ENCODE peak calls at places on chromosomes 7 and 10, in four cellular contexts. J is HepG2, W is HCT116, M is K562. N is an unnamed sample.
A peak's percentile ranks its signal among the peaks of the same experiment; 100 is the strongest.

GRCh38 chr10:123301077-123301875 is 147.1 kb downstream of the BUB3 start:
- DNase-seq in W (no peak), J (no peak), M (no peak), N (peak; percentile 40)

GRCh38 chr7:24877790-24878311 is 102.1 kb downstream of the OSBPL3 start:
- DNase-seq in M (no peak), W (no peak), J (no peak), N (no peak)

GRCh38 chr7:128908750-128909385 is 1.6 kb downstream of the KCP start:
- DNase-seq in W (no peak), M (no peak), J (no peak), N (peak; percentile 48)

GRCh38 chr7:29607889-29608288 is 44.3 kb downstream of the PRR15 start:
- DNase-seq in M (peak; percentile 23), J (no peak), W (no peak), N (no peak)

GRCh38 chr10:17001961-17002749 is 127.5 kb downstream of the CUBN start:
- DNase-seq in W (no peak), J (no peak), M (no peak), N (no peak)

GRCh38 chr7:44884553-44885393 is 557 bp downstream of the PURB start:
- DNase-seq in J (no peak), M (peak; percentile 70), W (no peak), N (peak; percentile 72)

GRCh38 chr7:136228185-136228584 is 251.0 kb upstream of the MTPN start:
- DNase-seq in M (no peak), W (no peak), J (no peak), N (no peak)

GRCh38 chr10:78331391-78331922 is 297.8 kb downstream of the RPS24 start:
- DNase-seq in J (no peak), M (no peak), W (no peak), N (no peak)

GRCh38 chr10:72285972-72286521 is 12.3 kb downstream of the DDIT4 start:
- DNase-seq in W (no peak), J (peak; percentile 41), M (peak; percentile 6), N (no peak)

GRCh38 chr7:26060713-26061339 is 91.2 kb upstream of the NFE2L3 start:
- DNase-seq in J (no peak), M (no peak), W (no peak), N (no peak)

GRCh38 chr7:122301858-122302745 is 2.4 kb downstream of the FEZF1 start:
- DNase-seq in M (no peak), J (no peak), W (no peak), N (peak; percentile 39)

GRCh38 chr7:97871659-97872024 is 566 bp downstream of the ASNS start:
- DNase-seq in W (no peak), M (peak; percentile 55), J (no peak), N (no peak)

GRCh38 chr7:20365486-20365885 is 34.8 kb downstream of the ITGB8 start:
- DNase-seq in W (no peak), M (no peak), J (no peak), N (peak; percentile 27)

GRCh38 chr7:17988858-17989257 is 38.8 kb downstream of the PRPS1L1 start:
- DNase-seq in W (no peak), M (peak; percentile 11), J (no peak), N (no peak)

GRCh38 chr7:31100870-31101269 is 48.8 kb downstream of the ADCYAP1R1 start:
- DNase-seq in J (no peak), M (no peak), W (no peak), N (peak; percentile 8)

GRCh38 chr7:19107392-19108147 is 9.9 kb downstream of the TWIST1 start:
- DNase-seq in W (no peak), J (no peak), M (no peak), N (peak; percentile 77)

GRCh38 chr7:117530390-117530789 is 50.6 kb downstream of the CFTR start:
- DNase-seq in M (no peak), J (no peak), W (no peak), N (no peak)

DNA sequence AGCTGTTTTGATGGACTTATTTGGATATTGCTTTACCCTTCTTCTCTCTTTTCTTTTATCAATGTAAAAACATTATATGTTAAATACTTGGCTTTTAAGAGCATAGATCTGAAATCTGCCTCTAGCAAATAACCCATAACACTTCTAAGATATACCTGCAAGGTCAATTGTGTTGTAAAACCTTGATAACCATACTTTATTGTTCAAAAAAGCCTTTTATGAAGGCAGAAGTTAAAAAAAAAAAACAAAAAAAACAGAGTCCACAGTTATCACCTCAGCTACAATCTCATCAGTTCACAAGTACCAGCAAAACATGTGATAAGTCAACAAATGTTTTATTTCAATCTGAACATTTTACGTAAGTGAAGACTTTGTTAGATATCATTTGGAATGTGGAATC is 52.0 kb downstream of the CFTR start:
- DNase-seq in M (no peak), W (no peak), J (no peak), N (no peak)
- H2AFZ ChIP-seq in M (no peak overlapping the region), W (no peak overlapping the region), J (no peak overlapping the region), N (no peak overlapping the region)

GRCh38 chr7:104928721-104929400 is 85.1 kb upstream of the KMT2E start:
- DNase-seq in M (no peak), W (no peak), J (no peak), N (no peak)
- TF ChIP-seq ELF1 in M (no peak), W (no peak), J (no peak), N (no peak)

GRCh38 chr7:11060883-11061282 is 87.2 kb downstream of the PHF14 start:
- DNase-seq in M (no peak), W (no peak), J (no peak), N (no peak)
- H3K9me3 ChIP-seq in M (no peaks in the 10 kb centered on the region), W (no peaks in the 10 kb centered on the region), J (no peaks in the 10 kb centered on the region), N (no peaks in the 10 kb centered on the region)

GRCh38 chr7:73802459-73802858 is 28.3 kb upstream of the CLDN4 start:
- DNase-seq in J (no peak), W (no peak), M (no peak), N (no peak)
- H2AFZ ChIP-seq in J (no peak overlapping the region), W (no peak overlapping the region), M (no peak overlapping the region), N (no peak overlapping the region)

DNA sequence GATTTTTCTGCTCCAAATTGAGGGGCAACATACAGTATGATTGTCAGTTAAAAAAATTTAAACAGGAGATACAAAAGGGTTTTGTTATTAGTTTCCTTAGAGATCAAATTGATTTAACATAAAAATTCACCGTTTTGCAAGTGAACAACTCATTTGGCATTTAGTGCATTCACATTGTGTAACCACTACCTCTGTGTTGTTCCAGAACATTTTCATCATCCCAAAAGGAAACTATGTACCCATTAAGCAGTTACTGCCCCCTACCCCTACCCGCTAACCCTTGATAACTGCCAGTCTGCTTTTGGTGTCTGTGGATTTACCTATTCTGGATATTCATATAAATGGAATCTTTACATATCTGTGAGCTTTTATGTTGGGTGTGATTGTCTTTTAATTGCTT is 3.1 kb downstream of the ZRANB1 start:
- DNase-seq in W (no peak), J (no peak), M (no peak), N (no peak)
- TF ChIP-seq ELF1 in W (no peak), J (no peak), M (no peak), N (no peak)

DNA sequence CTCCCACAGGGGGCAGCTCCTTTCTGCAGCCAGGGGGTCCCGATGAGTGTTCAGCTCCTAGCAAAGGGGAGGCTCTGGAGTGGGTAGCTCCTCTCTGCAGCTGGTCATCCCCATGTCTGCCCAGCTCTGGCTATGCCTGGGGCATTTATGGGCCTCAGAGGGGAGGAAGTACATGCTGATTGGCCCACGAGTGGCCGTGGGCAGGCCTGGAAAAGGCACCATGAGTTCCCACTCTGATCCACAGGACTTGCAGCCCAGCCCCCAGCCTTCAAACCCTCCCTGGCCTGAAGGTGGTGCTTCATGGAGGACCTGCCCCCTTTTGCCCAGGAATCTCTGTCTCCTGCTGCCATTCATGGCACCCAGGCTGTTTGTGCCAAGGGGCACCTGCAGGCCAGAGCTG is 268.8 kb downstream of the DNAJB6 start:
- DNase-seq in M (no peak), J (no peak), W (no peak), N (no peak)
- H3K9me3 ChIP-seq in M (no peaks in the 10 kb centered on the region), J (no peaks in the 10 kb centered on the region), W (no peaks in the 10 kb centered on the region), N (no peaks in the 10 kb centered on the region)

GRCh38 chr10:8596929-8597472 is 542.5 kb downstream of the GATA3 start:
- DNase-seq in W (no peak), J (no peak), M (no peak), N (no peak)

GRCh38 chr10:8594711-8595110 is 540.2 kb downstream of the GATA3 start:
- DNase-seq in W (no peak), M (no peak), J (no peak), N (no peak)

GRCh38 chr10:8595140-8595539 is 540.7 kb downstream of the GATA3 start:
- DNase-seq in W (no peak), M (no peak), J (no peak), N (no peak)

GRCh38 chr10:8591619-8592018 is 537.1 kb downstream of the GATA3 start:
- DNase-seq in M (no peak), J (no peak), W (no peak), N (no peak)

GRCh38 chr10:8594176-8594575 is 539.7 kb downstream of the GATA3 start:
- DNase-seq in J (no peak), M (no peak), W (no peak), N (no peak)
- H2AFZ ChIP-seq in J (no peak overlapping the region), M (no peak overlapping the region), W (no peak overlapping the region), N (no peak overlapping the region)

DNA sequence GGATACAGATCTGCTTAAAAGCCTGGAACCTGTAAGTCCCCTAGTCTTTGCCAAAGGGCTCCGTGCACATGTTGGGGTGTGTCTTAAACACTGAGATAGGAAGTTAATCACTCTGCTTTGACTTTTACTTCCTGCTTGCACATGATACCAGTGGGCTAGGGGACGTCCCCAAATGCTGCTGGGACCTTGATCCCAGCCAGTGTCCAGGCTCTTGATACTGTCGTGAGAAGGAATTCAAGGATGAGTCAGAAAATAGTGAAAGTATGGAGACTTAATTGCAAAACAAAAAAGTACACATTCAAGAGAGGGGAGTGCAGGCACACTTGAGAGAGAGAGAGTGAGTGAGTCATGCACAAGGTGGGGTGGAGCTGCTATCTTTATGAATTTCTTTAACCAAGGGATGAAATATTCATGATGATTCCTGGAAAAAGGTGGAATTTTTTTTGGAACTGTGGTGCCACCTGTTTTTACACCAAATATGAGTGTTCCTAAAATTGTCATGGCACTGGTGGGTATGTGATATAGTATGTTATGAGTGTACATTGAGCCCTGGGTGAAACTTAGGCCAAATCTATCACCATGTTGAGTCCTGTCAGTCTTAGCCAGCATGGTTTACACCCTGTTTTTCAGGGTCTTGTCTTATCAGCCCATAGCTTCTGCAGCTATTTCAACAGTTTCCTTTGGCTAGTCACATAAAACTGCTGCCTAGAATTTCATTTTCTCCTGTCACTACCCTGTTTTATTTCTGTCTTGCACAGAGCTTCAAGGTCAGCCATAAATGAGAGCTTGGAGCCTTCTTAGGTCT is 88.3 kb upstream of the CYP26C1 start:
- DNase-seq in M (peak; percentile 84), W (peak; percentile 78), J (peak; percentile 80), N (no peak)
- TF ChIP-seq ELF1 in M (no peak), W (peak; percentile 41), J (peak; percentile 49), N (no peak)

N was measured in SK-N-SH.